ENCODE peak calls at places on chromosomes 13 and 19, in eight cellular contexts. C, K, E, M, H, U, T and N are unnamed samples.

GRCh38 chr13:95734124-95734523 is 57.2 kb downstream of the DNAJC3 start:
- DNase-seq in K (no peak), H (no peak), T (no peak), C (no peak), M (no peak), U (no peak), E (no peak), N (no peak)

GRCh38 chr13:39095500-39095899 is 57.2 kb downstream of the NHLRC3 start:
- DNase-seq in U (no peak), T (no peak), M (no peak), K (no peak), E (no peak), C (no peak), H (no peak), N (no peak)

GRCh38 chr19:32874605-32875004 is 5.0 kb upstream of the SLC7A9 start:
- DNase-seq in C (no peak), U (no peak), H (no peak), M (no peak), T (no peak), E (no peak), K (no peak), N (peak)

GRCh38 chr19:35300340-35300649 is 8.3 kb downstream of the MAG start:
- DNase-seq in H (no peak), U (no peak), E (no peak), T (no peak), C (no peak), K (no peak), M (no peak), N (no peak)

GRCh38 chr19:2176336-2176994 is 12.7 kb downstream of the DOT1L start:
- DNase-seq in C (no peak), M (no peak), E (no peak), U (no peak), H (no peak), K (no peak), T (no peak), N (no peak)

GRCh38 chr19:56245062-56245740 is 27.3 kb upstream of the EDDM13 start:
- DNase-seq in M (no peak), K (no peak), H (no peak), U (no peak), C (peak), T (no peak), E (no peak), N (no peak)

GRCh38 chr19:19361075-19361594 is 40.5 kb downstream of the MAU2 start:
- DNase-seq in M (peak), E (peak), U (peak), K (peak), H (peak), C (peak), T (peak), N (no peak)

GRCh38 chr19:2887391-2887914 is 13.3 kb upstream of the ZNF57 start:
- DNase-seq in H (no peak), T (no peak), E (no peak), K (no peak), M (no peak), C (peak), U (peak), N (peak)

GRCh38 chr19:16161848-16162247 is 11.5 kb downstream of the CIB3 start:
- DNase-seq in T (no peak), H (no peak), U (no peak), C (no peak), M (no peak), K (no peak), E (no peak), N (no peak)

GRCh38 chr19:33268162-33268991 is 34.0 kb downstream of the CEBPA start:
- DNase-seq in U (no peak), T (no peak), M (no peak), C (no peak), H (no peak), E (peak), K (no peak), N (no peak)

GRCh38 chr13:30021611-30022010 is 171.2 kb upstream of the UBL3 start:
- DNase-seq in E (no peak), H (no peak), C (no peak), K (no peak), M (no peak), T (no peak), U (no peak), N (no peak)

GRCh38 chr19:49017666-49018351 is 918 bp upstream of the LHB start:
- DNase-seq in E (peak), C (no peak), U (peak), M (peak), H (peak), T (peak), K (peak), N (no peak)

GRCh38 chr19:4304509-4305252 is at the start of gene FSD1:
- DNase-seq in E (no peak), T (peak), K (no peak), C (peak), M (peak), H (peak), U (no peak), N (no peak)

GRCh38 chr13:85093808-85094207 is 705.4 kb downstream of the SLITRK6 start:
- DNase-seq in T (no peak), M (no peak), C (no peak), H (no peak), K (no peak), U (no peak), E (peak), N (no peak)

GRCh38 chr19:49347835-49348234 is 12.6 kb downstream of the CD37 start:
- DNase-seq in H (peak), E (no peak), U (no peak), K (no peak), M (no peak), T (no peak), C (peak), N (no peak)

GRCh38 chr13:83327091-83327490 is 555.2 kb downstream of the SLITRK1 start:
- DNase-seq in H (no peak), T (no peak), M (no peak), C (no peak), U (no peak), K (no peak), E (no peak), N (no peak)

GRCh38 chr19:2394669-2395292 is 32.6 kb downstream of the TIMM13 start:
- DNase-seq in C (no peak), T (no peak), M (no peak), K (no peak), H (no peak), E (no peak), U (no peak), N (no peak)

GRCh38 chr13:21022056-21022693 is 39.2 kb downstream of the LATS2 start:
- DNase-seq in C (no peak), M (no peak), T (no peak), U (no peak), E (no peak), K (no peak), H (no peak), N (no peak)

GRCh38 chr19:44725251-44725650 is 23.3 kb upstream of the BCL3 start:
- DNase-seq in T (no peak), K (no peak), U (no peak), E (peak), H (no peak), M (no peak), C (no peak), N (no peak)